ENCODE peak calls at places on chromosomes 16 and 17, in ten cellular contexts. N, X, F, B, D, U, G, R, E and C are unnamed samples. For H3K4me1 and H3K27me3, the result is how much of the 10 kb centered on the place peaks cover.

GRCh38 chr17:19309701-19310100 is 52.8 kb downstream of the B9D1 start:
- DNase-seq in N (no peak), X (no peak), F (no peak), B (no peak), D (no peak), U (no peak), G (no peak), R (no peak), E (no peak), C (no peak)

GRCh38 chr16:12289175-12290063 is 312.9 kb downstream of the SNX29 start:
- DNase-seq in N (no peak), X (no peak), F (no peak), B (no peak), D (no peak), U (no peak), G (no peak), R (no peak), E (no peak), C (no peak)

GRCh38 chr16:57764341-57765159 is 29.0 kb downstream of the KATNB1 start:
- DNase-seq in N (no peak), X (no peak), F (peak), B (no peak), D (no peak), U (peak), G (no peak), R (no peak), E (no peak), C (peak)

GRCh38 chr16:4694664-4695451 is 1.5 kb downstream of the NUDT16L1 start:
- DNase-seq in N (no peak), X (peak), F (peak), B (no peak), D (no peak), U (peak), G (no peak), R (no peak), E (no peak), C (no peak)

GRCh38 chr16:24540575-24541240 is 1.3 kb downstream of the RBBP6 start:
- DNase-seq in N (peak), X (no peak), F (no peak), B (no peak), D (no peak), U (no peak), G (peak), R (peak), E (no peak), C (peak)

GRCh38 chr16:4510131-4510530 is 28.4 kb downstream of the CDIP1 start:
- DNase-seq in N (no peak), X (no peak), F (no peak), B (no peak), D (no peak), U (no peak), G (no peak), R (no peak), E (no peak), C (no peak)

GRCh38 chr17:56577810-56578209 is 15.7 kb upstream of the NOG start:
- DNase-seq in N (no peak), X (no peak), F (peak), B (peak), D (no peak), U (peak), G (peak), R (no peak), E (no peak), C (peak)

GRCh38 chr16:29742683-29743275 is 3.0 kb downstream of the C16orf54 start:
- DNase-seq in N (no peak), X (no peak), F (peak), B (no peak), D (no peak), U (no peak), G (no peak), R (no peak), E (no peak), C (no peak)

GRCh38 chr17:76670020-76670707 is 26.6 kb upstream of the ST6GALNAC1 start:
- DNase-seq in N (no peak), X (no peak), F (no peak), B (no peak), D (no peak), U (no peak), G (no peak), R (no peak), E (no peak), C (no peak)

DNA sequence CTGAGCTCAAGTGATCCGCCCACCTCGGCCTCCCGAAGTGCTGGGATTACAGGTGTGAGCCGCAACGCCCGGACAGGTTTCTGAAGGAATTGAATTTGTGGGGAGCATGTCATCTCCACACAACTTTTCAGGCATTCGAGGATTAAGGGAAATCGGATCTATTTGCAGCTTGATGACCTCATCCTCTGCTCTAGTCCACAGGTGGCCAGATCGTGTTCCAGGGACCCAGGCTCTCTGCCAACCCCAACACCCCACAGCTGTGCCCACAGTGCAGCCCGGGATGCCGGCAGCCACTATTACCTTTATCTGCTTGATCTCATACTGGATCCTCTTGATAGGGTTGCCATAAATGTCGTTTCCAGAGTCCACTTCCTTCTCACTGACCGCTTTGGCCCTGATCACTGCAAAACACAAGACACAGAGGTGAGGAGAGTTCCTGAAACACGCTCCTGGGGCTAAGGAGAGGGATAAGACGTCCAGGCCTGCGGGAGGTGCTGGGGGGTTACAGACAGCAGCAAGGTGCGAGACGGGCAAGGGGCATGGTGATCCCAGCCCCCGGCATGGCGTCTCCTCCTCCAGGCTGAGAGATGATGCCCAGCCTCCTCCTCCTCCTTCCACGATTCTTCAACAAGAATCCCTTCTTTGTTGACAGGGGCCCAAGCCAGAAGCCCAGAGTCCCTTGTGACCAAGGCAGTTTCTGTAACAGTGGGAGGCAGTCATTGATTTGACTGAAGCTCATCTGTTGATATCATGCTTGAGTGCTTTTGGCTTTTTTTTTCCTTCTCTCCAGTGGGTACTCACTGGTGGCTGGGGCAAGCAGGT is 29.3 kb downstream of the CEP295NL start:
- DNase-seq in N (peak), X (no peak), F (no peak), B (peak), D (no peak), U (peak), G (no peak), R (no peak), E (no peak), C (peak)
- H3K27ac ChIP-seq in N (peak), X (peak), F (peak), B (peak), D (peak), U (peak), G (no peak), R (no peak), E (peak), C (peak)

GRCh38 chr16:14106961-14107360 is 35.8 kb downstream of the MRTFB start:
- DNase-seq in N (no peak), X (no peak), F (no peak), B (no peak), D (no peak), U (no peak), G (no peak), R (no peak), E (no peak), C (no peak)

GRCh38 chr16:14109782-14110727 is 38.9 kb downstream of the MRTFB start:
- DNase-seq in N (no peak), X (no peak), F (no peak), B (no peak), D (no peak), U (no peak), G (no peak), R (no peak), E (no peak), C (no peak)

GRCh38 chr16:14110728-14111251 is 39.7 kb downstream of the MRTFB start:
- DNase-seq in N (no peak), X (no peak), F (no peak), B (no peak), D (no peak), U (no peak), G (no peak), R (no peak), E (no peak), C (no peak)

GRCh38 chr16:14111713-14112538 is 40.8 kb downstream of the MRTFB start:
- DNase-seq in N (peak), X (peak), F (peak), B (peak), D (peak), U (peak), G (no peak), R (no peak), E (no peak), C (no peak)

DNA sequence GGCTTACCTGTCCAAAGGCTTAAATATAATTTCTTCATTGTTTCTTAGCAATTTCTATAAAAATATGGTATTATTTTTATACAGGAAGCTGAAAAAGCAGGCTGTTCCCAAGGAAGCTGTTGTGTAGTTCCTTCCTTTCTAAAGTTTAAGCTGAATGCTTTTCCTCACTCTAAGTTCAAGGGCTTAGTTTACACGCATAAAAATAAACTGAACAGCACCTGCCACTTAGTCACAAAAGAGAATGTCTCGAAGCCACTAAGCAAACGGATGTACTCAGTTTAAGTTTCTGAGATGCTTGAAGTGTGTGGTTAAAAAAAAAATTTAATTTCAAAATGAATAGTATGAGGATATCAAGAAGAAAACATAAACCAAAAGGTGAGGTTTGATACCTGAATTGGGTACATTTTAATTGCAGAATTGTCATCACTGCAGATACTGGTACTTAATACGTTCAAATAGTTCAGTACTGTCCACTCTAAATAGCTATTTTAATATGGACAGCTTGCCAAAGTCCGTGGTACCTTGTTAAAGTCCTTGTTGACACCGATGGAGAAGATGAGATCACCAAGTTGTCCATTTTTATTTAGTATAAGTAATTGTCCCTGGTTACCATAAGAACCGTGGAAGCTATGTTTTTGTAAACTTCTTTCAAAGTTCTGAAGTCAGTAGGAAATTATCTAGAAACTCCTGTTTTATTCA is 38.1 kb downstream of the MRTFB start:
- DNase-seq in N (no peak), X (no peak), F (no peak), B (no peak), D (no peak), U (no peak), G (no peak), R (no peak), E (no peak), C (no peak)
- H3K4me1 ChIP-seq in N (under half), X (under half), F (under half), B (half or more), D (half or more), U (half or more), G (under half), R (under half), E (under half), C (under half)

DNA sequence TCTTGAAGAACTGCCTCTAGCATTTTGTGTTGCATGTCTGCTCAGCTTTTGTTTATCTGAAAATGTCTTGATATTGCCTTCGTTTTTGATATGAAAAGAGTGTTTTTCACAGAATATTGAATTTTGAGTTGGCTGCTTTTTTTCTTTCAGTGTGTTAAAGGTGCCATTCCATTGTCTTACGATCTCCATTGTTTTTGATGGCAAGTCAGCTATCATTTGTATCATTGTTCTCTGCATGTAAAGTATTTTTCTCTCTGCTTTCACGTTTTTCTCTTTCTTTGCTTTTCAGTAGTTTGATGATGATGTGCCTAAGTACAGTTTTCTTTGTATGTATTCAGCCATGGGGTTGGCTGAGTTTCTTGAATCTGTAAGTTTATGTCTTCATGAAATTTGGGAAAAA is 57.0 kb downstream of the AIPL1 start:
- DNase-seq in N (no peak), X (no peak), F (no peak), B (no peak), D (no peak), U (no peak), G (no peak), R (no peak), E (no peak), C (no peak)
- H3K27me3 ChIP-seq in N (under half), X (under half), F (under half), B (under half), D (under half), U (under half), G (under half), R (under half), E (under half), C (under half)

GRCh38 chr17:43517615-43518386 is 28.3 kb downstream of the ETV4 start:
- DNase-seq in N (no peak), X (no peak), F (no peak), B (no peak), D (no peak), U (no peak), G (no peak), R (no peak), E (no peak), C (no peak)
- H3K27ac ChIP-seq in N (no peak), X (no peak), F (no peak), B (peak), D (peak), U (no peak), G (no peak), R (no peak), E (no peak), C (no peak)

GRCh38 chr17:50203589-50204345 is 2.3 kb upstream of the COL1A1 start:
- DNase-seq in N (no peak), X (no peak), F (no peak), B (no peak), D (no peak), U (no peak), G (no peak), R (no peak), E (no peak), C (no peak)

GRCh38 chr17:50201226-50201854 is at the start of gene COL1A1:
- DNase-seq in N (no peak), X (peak), F (peak), B (peak), D (peak), U (peak), G (peak), R (no peak), E (no peak), C (no peak)

GRCh38 chr17:50204431-50204830 is 3.0 kb upstream of the COL1A1 start:
- DNase-seq in N (no peak), X (no peak), F (no peak), B (no peak), D (no peak), U (no peak), G (no peak), R (no peak), E (no peak), C (no peak)

GRCh38 chr17:50205111-50205821 is 3.8 kb upstream of the COL1A1 start:
- DNase-seq in N (no peak), X (no peak), F (peak), B (peak), D (no peak), U (no peak), G (no peak), R (no peak), E (no peak), C (no peak)

GRCh38 chr17:50203086-50203485 is 1.7 kb upstream of the COL1A1 start:
- DNase-seq in N (no peak), X (no peak), F (peak), B (no peak), D (no peak), U (no peak), G (no peak), R (no peak), E (no peak), C (no peak)
- H3K4me1 ChIP-seq in N (under half), X (under half), F (under half), B (under half), D (under half), U (under half), G (under half), R (under half), E (under half), C (under half)

GRCh38 chr17:68289936-68290267 is 1.0 kb downstream of the SLC16A6 start:
- DNase-seq in N (no peak), X (no peak), F (no peak), B (no peak), D (no peak), U (no peak), G (no peak), R (no peak), E (no peak), C (no peak)
- H3K27me3 ChIP-seq in N (under half), X (under half), F (under half), B (under half), D (under half), U (under half), G (half or more), R (under half), E (under half), C (under half)

DNA sequence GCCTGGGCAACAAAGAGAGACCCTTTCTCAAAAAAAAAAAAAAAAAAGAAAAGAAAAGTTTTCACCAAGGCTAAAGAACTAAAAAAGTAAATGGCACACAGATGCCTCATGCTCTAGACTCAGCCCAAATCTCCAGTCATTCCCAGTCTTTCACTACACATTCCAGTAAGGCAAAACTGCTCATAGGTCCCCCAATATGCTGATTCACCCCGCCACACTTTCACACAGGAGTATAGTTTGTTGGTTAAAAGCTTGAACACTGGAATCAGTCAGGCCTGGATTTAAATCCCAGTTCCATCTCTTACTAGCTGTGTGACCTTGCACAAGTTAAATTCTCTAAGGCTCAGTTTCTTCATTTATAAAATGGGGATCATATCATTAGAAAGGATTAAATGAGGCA is 1.9 kb downstream of the PIGS start:
- DNase-seq in N (no peak), X (no peak), F (no peak), B (no peak), D (no peak), U (no peak), G (no peak), R (no peak), E (no peak), C (no peak)
- H3K27ac ChIP-seq in N (no peak), X (no peak), F (no peak), B (no peak), D (no peak), U (no peak), G (no peak), R (no peak), E (no peak), C (no peak)

GRCh38 chr17:29569245-29569950 is 897 bp downstream of the TP53I13 start:
- DNase-seq in N (no peak), X (no peak), F (peak), B (peak), D (peak), U (peak), G (no peak), R (no peak), E (no peak), C (no peak)

GRCh38 chr17:29568331-29569244 is at the start of gene TP53I13:
- DNase-seq in N (peak), X (peak), F (peak), B (peak), D (peak), U (peak), G (peak), R (peak), E (peak), C (peak)

GRCh38 chr17:29565643-29566472 is 979 bp downstream of the ABHD15 start:
- DNase-seq in N (peak), X (no peak), F (peak), B (peak), D (peak), U (peak), G (peak), R (peak), E (no peak), C (no peak)

GRCh38 chr17:29566473-29567361 is at the start of gene ABHD15:
- DNase-seq in N (peak), X (peak), F (peak), B (peak), D (peak), U (peak), G (peak), R (peak), E (no peak), C (peak)

DNA sequence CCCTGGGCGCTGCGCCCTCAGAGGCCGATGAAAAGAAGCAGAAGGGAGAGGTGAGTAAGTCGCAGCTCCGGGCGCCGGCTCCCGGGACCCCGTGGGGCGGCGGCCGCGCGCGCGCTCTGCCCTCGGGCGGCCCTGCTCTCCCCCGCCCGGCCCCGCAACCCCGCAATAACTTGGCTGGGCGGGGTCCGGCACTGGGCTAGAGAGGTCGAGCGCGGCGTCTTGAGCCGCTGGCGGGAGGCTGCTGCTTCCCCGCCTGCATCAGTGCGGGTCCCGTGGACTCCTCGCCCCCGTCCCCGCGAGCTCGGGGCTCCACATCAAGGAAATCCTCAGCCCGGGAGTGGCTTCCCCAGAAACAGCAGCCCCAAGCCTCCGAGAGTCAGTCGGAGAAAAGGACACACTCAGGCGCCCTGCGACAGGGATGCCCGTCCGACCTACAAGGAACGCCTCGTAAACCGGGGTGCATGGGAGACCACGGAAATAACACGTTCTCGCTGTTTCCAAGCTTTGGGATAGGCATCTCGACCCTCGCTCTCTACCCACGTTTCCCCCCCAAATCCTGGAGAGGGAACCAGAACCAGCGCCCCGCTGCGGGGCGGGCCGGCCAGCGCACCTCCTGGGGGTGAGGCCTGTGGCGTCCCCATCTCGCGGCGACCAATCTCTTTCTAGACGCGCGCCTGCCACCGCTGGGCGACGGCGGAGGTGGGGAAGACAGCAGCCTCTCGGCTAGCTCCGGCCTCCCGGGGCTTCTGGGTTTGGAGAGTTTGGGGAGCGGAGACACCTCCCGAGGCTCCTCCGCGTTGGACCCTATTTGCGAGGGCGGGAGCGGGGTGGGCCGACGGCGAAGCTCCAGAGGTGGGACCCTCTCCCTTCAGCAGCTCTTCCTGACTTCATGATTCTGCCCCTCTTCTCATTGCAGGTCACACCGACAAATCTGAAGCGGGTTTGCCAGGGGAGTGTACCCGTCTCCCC is 809 bp upstream of the ABHD15 start:
- DNase-seq in N (peak), X (peak), F (peak), B (peak), D (peak), U (peak), G (peak), R (peak), E (no peak), C (peak)
- H3K4me1 ChIP-seq in N (under half), X (under half), F (under half), B (under half), D (under half), U (under half), G (under half), R (under half), E (under half), C (under half)